ENCODE peak calls at places on chromosomes 4 and X, in ten cellular contexts. Q is fibroblast of mammary gland, Z is K562, L is foreskin fibroblast, U is epithelial cell of esophagus, J is GM13976, H is astrocyte of the spinal cord, O is fibroblast of pulmonary artery, B is progenitor cell of endocrine pancreas, I is WTC11. S is an unnamed sample.

GRCh38 chrX:154312116-154312515 is 16.5 kb downstream of the TKTL1 start:
- DNase-seq in U (no peak), B (no peak), L (no peak), O (no peak), H (no peak), Z (no peak), Q (no peak), I (no peak), J (no peak), S (no peak)

GRCh38 chr4:113633467-113633866 is 128.1 kb downstream of the CAMK2D start:
- DNase-seq in L (no peak), Q (no peak), J (no peak), I (no peak), Z (no peak), H (no peak), U (no peak), B (no peak), O (no peak), S (no peak)

GRCh38 chr4:3047464-3048286 is 26.7 kb downstream of the HTT-AS start:
- DNase-seq in J (peak; percentile 69), L (peak; percentile 20), B (peak; percentile 50), Q (peak; percentile 52), I (peak; percentile 87), H (peak; percentile 32), Z (peak; percentile 52), O (peak; percentile 57), U (peak; percentile 63), S (peak; percentile 67)

GRCh38 chr4:89939464-89939863 is 44.8 kb downstream of the MMRN1 start:
- DNase-seq in I (no peak), H (no peak), J (no peak), Q (no peak), O (no peak), L (no peak), Z (no peak), B (no peak), U (no peak), S (no peak)

GRCh38 chr4:54229631-54230478 is 762 bp downstream of the PDGFRA start:
- DNase-seq in Z (no peak), J (peak; percentile 33), O (peak; percentile 45), Q (peak; percentile 30), U (no peak), L (no peak), H (peak; percentile 24), I (peak; percentile 38), B (peak; percentile 21), S (peak; percentile 45)

GRCh38 chr4:75745721-75746199 is 21.4 kb downstream of the USO1 start:
- DNase-seq in I (no peak), J (no peak), L (no peak), H (no peak), B (no peak), U (no peak), Z (peak; percentile 15), O (no peak), Q (no peak), S (no peak)

GRCh38 chrX:154485150-154486051 is 1.0 kb downstream of the UBL4A start:
- DNase-seq in Q (no peak), H (no peak), O (no peak), J (no peak), B (no peak), L (no peak), U (no peak), Z (no peak), I (no peak), S (no peak)

GRCh38 chr4:24747234-24747975 is 48.0 kb upstream of the SOD3 start:
- DNase-seq in B (no peak), L (no peak), I (no peak), Q (no peak), J (no peak), H (no peak), Z (no peak), O (no peak), U (no peak), S (no peak)

GRCh38 chr4:120723986-120724385 is 198.5 kb downstream of the PRDM5 start:
- DNase-seq in O (peak; percentile 12), Q (peak; percentile 12), I (no peak), U (peak; percentile 19), H (no peak), J (no peak), B (no peak), Z (no peak), L (no peak), S (no peak)

GRCh38 chrX:136468391-136469103 is 19.2 kb upstream of the BRS3 start:
- DNase-seq in H (no peak), B (no peak), Z (no peak), J (no peak), Q (no peak), L (no peak), O (no peak), I (no peak), U (peak; percentile 14), S (no peak)

GRCh38 chrX:53321216-53321942 is 40.0 kb upstream of the IQSEC2 start:
- DNase-seq in H (no peak), J (peak; percentile 32), I (no peak), U (no peak), B (no peak), O (no peak), Z (peak; percentile 69), Q (no peak), L (no peak), S (no peak)

GRCh38 chr4:133493241-133493640 is 344.1 kb downstream of the PCDH10 start:
- DNase-seq in H (no peak), J (no peak), L (no peak), O (no peak), Q (no peak), U (no peak), B (no peak), I (no peak), Z (no peak), S (no peak)

GRCh38 chrX:1686642-1687041 is 71.8 kb downstream of the ASMT start:
- DNase-seq in B (no peak), H (peak; percentile 14), O (peak; percentile 4), Z (no peak), L (no peak), J (no peak), I (no peak), U (no peak), Q (no peak), S (no peak)

GRCh38 chr4:176635372-176636261 is 157.1 kb downstream of the VEGFC start:
- DNase-seq in I (no peak), Z (no peak), Q (peak; percentile 98), J (no peak), H (peak; percentile 85), O (peak; percentile 94), U (peak; percentile 85), L (peak; percentile 74), B (no peak), S (no peak)

GRCh38 chr4:156362581-156362980 is 408.9 kb upstream of the CTSO start:
- DNase-seq in L (peak; percentile 46), Z (no peak), O (no peak), B (no peak), U (peak; percentile 5), J (no peak), H (peak; percentile 39), I (no peak), Q (peak; percentile 50), S (no peak)

GRCh38 chr4:10089346-10089745 is 27.3 kb downstream of the WDR1 start:
- DNase-seq in Z (no peak), I (peak; percentile 44), B (no peak), J (no peak), U (peak; percentile 44), H (no peak), O (no peak), L (no peak), Q (no peak), S (no peak)
- TF ChIP-seq CTCF in Z (peak; percentile 39), I (peak; percentile 34), B (peak; percentile 59), J (no peak), U (peak; percentile 48), H (peak; percentile 47), O (peak; percentile 38), L (peak; percentile 29), Q (peak; percentile 40), S (no peak)

GRCh38 chrX:97461763-97462162 is 578.1 kb downstream of the RPA4 start:
- DNase-seq in O (no peak), H (no peak), L (no peak), Z (no peak), Q (no peak), J (no peak), U (no peak), B (no peak), I (no peak), S (no peak)
- TF ChIP-seq CTCF in O (no peak), H (no peak), L (no peak), Z (no peak), Q (no peak), J (no peak), U (no peak), B (peak; percentile 34), I (no peak), S (peak; percentile 68)

DNA sequence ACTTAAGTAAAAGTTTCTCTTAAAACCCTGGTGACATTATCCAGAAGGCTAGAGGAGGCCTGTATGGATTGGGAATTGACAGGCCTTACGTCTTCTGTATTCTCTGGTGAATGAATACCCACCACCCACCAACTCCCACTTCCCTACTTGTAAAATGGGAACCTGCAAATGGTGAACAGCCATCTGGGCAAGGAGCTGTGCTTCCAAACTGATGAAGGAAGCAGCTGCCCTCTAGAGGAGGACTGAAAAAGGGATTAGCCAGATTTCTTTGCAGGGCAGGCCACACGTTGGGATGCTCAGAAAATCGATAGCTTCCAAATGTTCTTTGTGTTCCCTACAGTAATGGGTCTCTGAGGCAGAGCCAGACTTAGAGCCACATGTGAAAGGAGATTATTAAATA is 39.3 kb upstream of the LPAR4 start:
- DNase-seq in Z (no peak), J (no peak), U (peak; percentile 34), I (peak; percentile 16), B (no peak), Q (peak; percentile 62), H (peak; percentile 51), O (peak; percentile 53), L (peak; percentile 21), S (no peak)
- TF ChIP-seq CTCF in Z (no peak), J (peak; percentile 14), U (peak; percentile 61), I (no peak), B (peak; percentile 39), Q (peak; percentile 71), H (peak; percentile 64), O (peak; percentile 67), L (peak; percentile 53), S (no peak)

GRCh38 chrX:22760513-22761057 is 239.2 kb upstream of the DDX53 start:
- DNase-seq in J (no peak), U (no peak), Z (no peak), O (no peak), H (no peak), L (no peak), Q (no peak), B (no peak), I (no peak), S (no peak)
- TF ChIP-seq CTCF in J (no peak), U (no peak), Z (no peak), O (no peak), H (no peak), L (no peak), Q (no peak), B (peak; percentile 21), I (no peak), S (no peak)

DNA sequence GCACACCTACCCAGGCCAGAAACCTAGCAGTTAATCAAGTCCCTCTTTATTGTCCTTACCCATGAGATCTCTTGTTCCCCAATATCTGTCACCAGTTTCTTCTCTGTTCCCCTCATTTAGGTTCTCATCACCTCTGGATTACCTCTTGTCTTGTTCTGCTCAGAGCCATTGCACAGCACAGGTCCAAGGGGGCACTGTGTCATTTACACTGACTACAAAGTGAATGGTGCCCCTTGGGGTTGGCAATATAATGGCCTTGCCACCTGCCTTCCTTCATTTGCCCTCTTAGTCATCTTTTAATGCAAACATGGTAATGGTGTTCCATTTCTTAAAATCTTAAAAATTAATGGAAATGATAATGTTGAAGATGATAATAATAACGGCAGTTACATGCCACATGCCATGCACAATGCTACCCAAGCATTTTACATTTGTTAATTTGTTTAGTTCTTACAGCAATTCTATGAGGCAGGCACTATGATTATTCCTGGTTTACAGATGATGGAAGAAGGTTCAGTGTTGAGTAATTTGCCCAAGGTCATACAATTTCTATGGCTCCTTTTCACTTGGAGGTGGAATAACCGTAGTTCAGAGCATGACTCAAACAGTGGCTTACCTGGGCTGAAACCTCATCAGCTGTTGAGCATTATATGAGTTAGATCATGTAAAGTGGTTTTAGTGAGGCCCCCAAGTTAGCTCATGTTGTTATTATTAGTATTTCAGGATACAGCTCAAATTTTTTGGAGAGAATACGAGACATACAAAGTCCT is 117.9 kb downstream of the RASL11B start:
- DNase-seq in I (no peak), L (no peak), Q (no peak), U (peak; percentile 68), O (no peak), J (no peak), H (no peak), B (no peak), Z (no peak), S (no peak)
- TF ChIP-seq CTCF in I (no peak), L (no peak), Q (no peak), U (no peak), O (no peak), J (no peak), H (no peak), B (no peak), Z (no peak), S (no peak)

S was measured in mesothelial cell of epicardium.